ENCODE peak calls at places on chromosomes 13 and 19, in nine cellular contexts. One of them, this sample, is unnamed.

GRCh38 chr13:21319869-21320641 is 139.0 kb downstream of the ZDHHC20 start:
- ATAC-seq in heart left ventricle: no peak
- ATAC-seq in body of pancreas: no peak
- ATAC-seq in IMR-90: no peak
- ATAC-seq in HepG2: no peak
- ATAC-seq in HCT116: no peak
- ATAC-seq in K562: no peak
- ATAC-seq in upper lobe of left lung: no peak
- ATAC-seq in A549: no peak
- ATAC-seq in this sample: no peak

GRCh38 chr13:42378383-42378780 is 106.4 kb downstream of the AKAP11 start:
- ATAC-seq in HCT116: no peak
- ATAC-seq in A549: no peak
- ATAC-seq in heart left ventricle: no peak
- ATAC-seq in body of pancreas: no peak
- ATAC-seq in IMR-90: no peak
- ATAC-seq in upper lobe of left lung: no peak
- ATAC-seq in HepG2: no peak
- ATAC-seq in K562: no peak
- ATAC-seq in this sample: no peak

GRCh38 chr19:40673377-40673776 is 17.1 kb downstream of the NUMBL start:
- ATAC-seq in upper lobe of left lung: no peak
- ATAC-seq in HCT116: no peak
- ATAC-seq in A549: no peak
- ATAC-seq in IMR-90: no peak
- ATAC-seq in body of pancreas: no peak
- ATAC-seq in heart left ventricle: no peak
- ATAC-seq in HepG2: no peak
- ATAC-seq in K562: no peak
- ATAC-seq in this sample: no peak

GRCh38 chr19:33195711-33196347 is 1.7 kb downstream of the LRP3 start:
- ATAC-seq in heart left ventricle: no peak
- ATAC-seq in body of pancreas: no peak
- ATAC-seq in IMR-90: no peak
- ATAC-seq in HepG2: no peak
- ATAC-seq in A549: no peak
- ATAC-seq in K562: no peak
- ATAC-seq in upper lobe of left lung: no peak
- ATAC-seq in HCT116: no peak
- ATAC-seq in this sample: no peak

GRCh38 chr19:3019211-3019854 is 9.7 kb downstream of the TLE2 start:
- ATAC-seq in upper lobe of left lung: no peak
- ATAC-seq in heart left ventricle: no peak
- ATAC-seq in HCT116: no peak
- ATAC-seq in A549: no peak
- ATAC-seq in K562: no peak
- ATAC-seq in IMR-90: no peak
- ATAC-seq in body of pancreas: no peak
- ATAC-seq in HepG2: no peak
- ATAC-seq in this sample: no peak

GRCh38 chr13:98206946-98207345 is 29.9 kb upstream of the RNF113B start:
- ATAC-seq in HepG2: no peak
- ATAC-seq in heart left ventricle: no peak
- ATAC-seq in A549: no peak
- ATAC-seq in K562: no peak
- ATAC-seq in upper lobe of left lung: peak
- ATAC-seq in IMR-90: peak
- ATAC-seq in HCT116: no peak
- ATAC-seq in body of pancreas: peak
- ATAC-seq in this sample: peak

GRCh38 chr19:19568802-19569756 is 31.0 kb downstream of the CILP2 start:
- ATAC-seq in K562: no peak
- ATAC-seq in A549: no peak
- ATAC-seq in HCT116: no peak
- ATAC-seq in IMR-90: peak
- ATAC-seq in upper lobe of left lung: no peak
- ATAC-seq in heart left ventricle: no peak
- ATAC-seq in HepG2: no peak
- ATAC-seq in body of pancreas: no peak
- ATAC-seq in this sample: no peak

GRCh38 chr13:97753269-97753668 is 200.2 kb upstream of the IPO5 start:
- ATAC-seq in K562: no peak
- ATAC-seq in upper lobe of left lung: no peak
- ATAC-seq in HepG2: no peak
- ATAC-seq in body of pancreas: no peak
- ATAC-seq in IMR-90: no peak
- ATAC-seq in A549: no peak
- ATAC-seq in HCT116: no peak
- ATAC-seq in heart left ventricle: no peak
- ATAC-seq in this sample: no peak

GRCh38 chr13:48160879-48161278 is 66.0 kb upstream of the MED4 start:
- ATAC-seq in K562: no peak
- ATAC-seq in HCT116: no peak
- ATAC-seq in HepG2: no peak
- ATAC-seq in upper lobe of left lung: peak
- ATAC-seq in A549: no peak
- ATAC-seq in body of pancreas: no peak
- ATAC-seq in heart left ventricle: peak
- ATAC-seq in IMR-90: no peak
- ATAC-seq in this sample: peak

GRCh38 chr19:8342316-8342683 is 762 bp downstream of the KANK3 start:
- ATAC-seq in K562: no peak
- ATAC-seq in HCT116: no peak
- ATAC-seq in body of pancreas: no peak
- ATAC-seq in A549: peak
- ATAC-seq in upper lobe of left lung: peak
- ATAC-seq in HepG2: no peak
- ATAC-seq in heart left ventricle: no peak
- ATAC-seq in IMR-90: no peak
- ATAC-seq in this sample: no peak

GRCh38 chr19:54727562-54727961 is 3.3 kb downstream of the KIR3DL3 start:
- ATAC-seq in heart left ventricle: no peak
- ATAC-seq in HCT116: no peak
- ATAC-seq in body of pancreas: no peak
- ATAC-seq in IMR-90: no peak
- ATAC-seq in HepG2: no peak
- ATAC-seq in upper lobe of left lung: no peak
- ATAC-seq in A549: no peak
- ATAC-seq in K562: no peak
- ATAC-seq in this sample: no peak

GRCh38 chr19:43781630-43782310 is 997 bp upstream of the KCNN4 start:
- ATAC-seq in upper lobe of left lung: no peak
- ATAC-seq in K562: no peak
- ATAC-seq in IMR-90: no peak
- ATAC-seq in HCT116: no peak
- ATAC-seq in heart left ventricle: no peak
- ATAC-seq in HepG2: no peak
- ATAC-seq in A549: no peak
- ATAC-seq in body of pancreas: no peak
- ATAC-seq in this sample: no peak

GRCh38 chr19:43783636-43784035 is 2.9 kb upstream of the KCNN4 start:
- ATAC-seq in upper lobe of left lung: no peak
- ATAC-seq in HCT116: no peak
- ATAC-seq in A549: no peak
- ATAC-seq in K562: no peak
- ATAC-seq in HepG2: no peak
- ATAC-seq in heart left ventricle: no peak
- ATAC-seq in IMR-90: no peak
- ATAC-seq in body of pancreas: no peak
- ATAC-seq in this sample: no peak

GRCh38 chr19:43782689-43783231 is 2.0 kb upstream of the KCNN4 start:
- ATAC-seq in HepG2: no peak
- ATAC-seq in HCT116: peak
- ATAC-seq in upper lobe of left lung: peak
- ATAC-seq in IMR-90: no peak
- ATAC-seq in K562: peak
- ATAC-seq in A549: no peak
- ATAC-seq in body of pancreas: no peak
- ATAC-seq in heart left ventricle: no peak
- ATAC-seq in this sample: no peak

GRCh38 chr19:43780706-43781525 is at the start of gene KCNN4:
- ATAC-seq in A549: peak
- ATAC-seq in IMR-90: no peak
- ATAC-seq in body of pancreas: no peak
- ATAC-seq in HCT116: peak
- ATAC-seq in heart left ventricle: no peak
- ATAC-seq in upper lobe of left lung: peak
- ATAC-seq in HepG2: peak
- ATAC-seq in K562: peak
- ATAC-seq in this sample: no peak

DNA sequence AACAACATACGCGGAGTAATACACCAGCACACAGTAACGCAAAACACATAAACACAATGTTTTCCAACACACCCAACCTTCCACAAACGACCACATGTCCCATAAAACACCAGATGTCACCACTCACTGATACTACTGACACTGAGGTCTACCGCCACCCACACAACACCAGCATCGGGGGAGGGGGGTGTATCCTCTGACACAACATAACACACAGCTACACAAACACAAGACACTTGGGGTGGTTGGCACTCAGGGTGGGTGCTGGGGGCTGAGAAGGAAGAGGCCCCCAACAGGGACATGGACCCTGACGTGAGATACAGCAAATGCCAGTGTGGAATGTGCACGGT is 1.5 kb upstream of the KCNN4 start:
- ATAC-seq in body of pancreas: no peak
- ATAC-seq in IMR-90: no peak
- ATAC-seq in heart left ventricle: no peak
- ATAC-seq in upper lobe of left lung: no peak
- ATAC-seq in A549: no peak
- ATAC-seq in HCT116: no peak
- ATAC-seq in K562: no peak
- ATAC-seq in HepG2: no peak
- ATAC-seq in this sample: no peak
- H3K27ac ChIP-seq in body of pancreas: no peak
- H3K27ac ChIP-seq in IMR-90: no peak
- H3K27ac ChIP-seq in heart left ventricle: no peak
- H3K27ac ChIP-seq in upper lobe of left lung: no peak
- H3K27ac ChIP-seq in A549: peak
- H3K27ac ChIP-seq in HCT116: peak
- H3K27ac ChIP-seq in K562: peak
- H3K27ac ChIP-seq in HepG2: no peak
- H3K27ac ChIP-seq in this sample: no peak

DNA sequence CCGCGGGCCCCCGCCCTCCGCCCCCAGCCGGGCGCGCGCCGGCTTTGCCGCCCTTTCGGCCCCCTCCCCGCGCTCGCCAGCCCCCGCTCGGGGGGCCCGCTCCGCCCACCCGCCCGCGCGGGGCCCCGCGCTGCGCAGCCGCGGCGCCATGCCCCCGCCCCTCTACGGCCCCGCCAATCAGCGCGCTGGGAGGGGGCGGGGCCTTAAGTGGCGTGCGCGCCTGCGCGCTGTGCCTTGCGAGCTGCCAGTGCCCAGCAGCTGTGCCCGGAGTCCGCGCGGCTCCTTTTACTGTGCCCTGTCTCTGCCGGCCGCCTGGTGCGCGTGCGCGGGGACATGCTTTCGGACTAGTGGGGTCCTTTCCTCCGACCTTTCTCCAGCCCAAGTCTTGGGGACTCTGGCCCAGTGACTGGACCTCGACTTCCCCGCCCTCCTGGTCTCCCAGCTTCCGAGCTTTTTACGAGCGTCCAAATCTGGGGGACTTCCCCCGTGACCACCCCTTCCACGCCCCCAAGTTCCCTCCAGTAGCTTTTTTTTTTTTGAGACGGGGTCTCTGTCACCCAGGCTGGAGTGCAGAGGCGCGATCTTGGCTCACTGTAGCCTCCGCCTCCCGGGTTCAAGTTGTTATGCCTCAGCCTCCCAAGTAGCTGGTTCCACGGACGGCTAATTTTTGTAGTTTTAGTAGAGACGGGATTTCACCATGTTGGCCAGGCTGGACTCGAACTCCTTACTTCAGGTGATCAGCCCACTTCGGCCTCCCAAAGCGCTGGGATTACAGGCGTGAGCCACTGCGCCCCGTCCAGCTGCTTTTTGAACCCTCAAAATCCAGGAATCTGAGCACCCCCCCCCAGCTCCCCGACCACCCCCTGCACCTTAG is at the start of gene MBD3:
- ATAC-seq in HCT116: peak
- ATAC-seq in upper lobe of left lung: peak
- ATAC-seq in IMR-90: peak
- ATAC-seq in A549: peak
- ATAC-seq in K562: peak
- ATAC-seq in heart left ventricle: peak
- ATAC-seq in HepG2: peak
- ATAC-seq in body of pancreas: peak
- ATAC-seq in this sample: peak
- TF ChIP-seq POLR2A in HCT116: peak
- TF ChIP-seq POLR2A in upper lobe of left lung: no peak
- TF ChIP-seq POLR2A in IMR-90: no peak
- TF ChIP-seq POLR2A in A549: peak
- TF ChIP-seq POLR2A in K562: peak
- TF ChIP-seq POLR2A in heart left ventricle: peak
- TF ChIP-seq POLR2A in HepG2: no peak
- TF ChIP-seq POLR2A in body of pancreas: peak
- TF ChIP-seq POLR2A in this sample: no peak

DNA sequence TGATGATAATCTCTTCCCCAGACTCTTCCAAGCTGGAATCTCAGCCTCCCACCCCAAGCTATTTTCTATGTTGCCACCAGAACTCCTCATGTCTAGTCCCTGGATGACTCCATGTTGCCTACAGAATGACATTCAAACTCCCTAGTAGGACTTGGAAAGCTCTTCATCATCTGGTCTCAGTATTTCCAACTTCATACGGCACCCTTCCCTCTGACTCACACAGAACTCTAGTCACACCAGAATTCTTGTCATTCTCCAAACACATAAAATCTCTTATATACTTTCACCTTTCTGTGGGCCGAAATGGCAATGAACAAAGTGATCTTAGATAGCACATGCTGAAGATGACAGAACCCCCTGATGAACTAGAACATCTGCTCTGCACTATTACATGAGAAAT is 86.2 kb downstream of the CAB39L start:
- ATAC-seq in A549: no peak
- ATAC-seq in body of pancreas: no peak
- ATAC-seq in HCT116: no peak
- ATAC-seq in upper lobe of left lung: peak
- ATAC-seq in HepG2: no peak
- ATAC-seq in heart left ventricle: no peak
- ATAC-seq in IMR-90: peak
- ATAC-seq in K562: no peak
- ATAC-seq in this sample: no peak
- H3K27ac ChIP-seq in A549: no peak
- H3K27ac ChIP-seq in body of pancreas: no peak
- H3K27ac ChIP-seq in HCT116: no peak
- H3K27ac ChIP-seq in upper lobe of left lung: no peak
- H3K27ac ChIP-seq in HepG2: no peak
- H3K27ac ChIP-seq in heart left ventricle: no peak
- H3K27ac ChIP-seq in IMR-90: peak
- H3K27ac ChIP-seq in K562: no peak
- H3K27ac ChIP-seq in this sample: peak

DNA sequence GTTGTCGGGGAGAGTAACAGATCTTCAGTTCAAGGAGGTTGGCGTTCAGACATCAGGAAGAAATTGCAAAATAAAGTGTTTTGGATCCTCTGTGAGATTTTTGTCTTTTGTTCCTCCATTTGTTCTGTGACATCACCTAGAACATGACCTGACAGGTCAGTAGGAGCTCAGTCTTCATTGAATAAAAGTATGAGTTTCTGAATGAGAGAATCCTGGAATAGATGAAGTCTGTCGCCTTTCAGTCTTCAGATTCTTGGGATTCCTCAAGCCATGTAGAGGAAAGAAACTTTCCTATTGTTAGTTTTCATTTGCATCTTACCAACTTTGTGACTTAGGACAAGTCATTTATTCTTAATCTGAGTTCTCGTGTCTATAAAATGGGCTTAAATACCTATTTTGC is 14.4 kb downstream of the ARHGAP35 start:
- ATAC-seq in heart left ventricle: no peak
- ATAC-seq in A549: no peak
- ATAC-seq in IMR-90: no peak
- ATAC-seq in body of pancreas: no peak
- ATAC-seq in upper lobe of left lung: no peak
- ATAC-seq in HepG2: no peak
- ATAC-seq in HCT116: no peak
- ATAC-seq in K562: no peak
- ATAC-seq in this sample: no peak
- TF ChIP-seq POLR2A in heart left ventricle: no peak
- TF ChIP-seq POLR2A in A549: no peak
- TF ChIP-seq POLR2A in IMR-90: no peak
- TF ChIP-seq POLR2A in body of pancreas: no peak
- TF ChIP-seq POLR2A in upper lobe of left lung: no peak
- TF ChIP-seq POLR2A in HepG2: no peak
- TF ChIP-seq POLR2A in HCT116: no peak
- TF ChIP-seq POLR2A in K562: no peak
- TF ChIP-seq POLR2A in this sample: no peak

This sample was measured in gastroesophageal sphincter.